ENCODE peak calls at places on chromosomes 16 and 17, in six cellular contexts. H is colonic mucosa; O is Panc1; A is prostate gland; Q is psoas muscle; J is CD8-positive, alpha-beta T cell. F is an unnamed sample.
A peak's percentile ranks its signal among the peaks of the same experiment; 100 is the strongest.

GRCh38 chr16:49473131-49473530 is 99.5 kb downstream of the C16orf78 start:
- DNase-seq in A (no peak), J (peak; percentile 0), O (no peak), H (no peak), Q (no peak), F (no peak)

GRCh38 chr16:10325783-10326543 is 59.9 kb upstream of the ATF7IP2 start:
- DNase-seq in Q (no peak), O (no peak), J (no peak), A (no peak), H (no peak), F (no peak)

GRCh38 chr17:27920569-27920968 is 27.4 kb upstream of the LYRM9 start:
- DNase-seq in J (no peak), Q (no peak), H (no peak), A (no peak), O (no peak), F (no peak)

GRCh38 chr16:85728879-85729278 is 22.0 kb downstream of the C16orf74 start:
- DNase-seq in A (no peak), H (no peak), Q (no peak), J (no peak), O (no peak), F (no peak)

GRCh38 chr16:8623634-8624033 is 2.1 kb downstream of the METTL22 start:
- DNase-seq in A (no peak), J (no peak), H (no peak), O (no peak), Q (no peak), F (no peak)

GRCh38 chr17:15109608-15110007 is 155.5 kb downstream of the PMP22 start:
- DNase-seq in O (no peak), J (no peak), Q (no peak), H (no peak), A (no peak), F (no peak)

GRCh38 chr17:55931448-55931847 is 180.6 kb downstream of the PCTP start:
- DNase-seq in Q (no peak), H (no peak), J (no peak), O (no peak), A (no peak), F (no peak)

GRCh38 chr17:52724578-52724977 is 566.1 kb upstream of the CA10 start:
- DNase-seq in J (no peak), O (no peak), H (no peak), Q (no peak), A (no peak), F (no peak)

GRCh38 chr17:83046759-83047478 is 32.5 kb upstream of the METRNL start:
- DNase-seq in Q (no peak), H (no peak), A (no peak), J (no peak), O (no peak), F (no peak)

GRCh38 chr16:80759419-80760162 is 44.8 kb downstream of the CDYL2 start:
- DNase-seq in H (no peak), A (no peak), O (no peak), Q (no peak), J (no peak), F (no peak)

GRCh38 chr16:14344292-14344691 is 273.2 kb downstream of the MRTFB start:
- DNase-seq in H (no peak), A (no peak), O (no peak), Q (no peak), J (no peak), F (no peak)

GRCh38 chr17:74513987-74514631 is 17.2 kb downstream of the CD300LB start:
- DNase-seq in O (peak; percentile 55), A (no peak), H (no peak), J (no peak), Q (no peak), F (no peak)

GRCh38 chr16:2513405-2514332 is at the start of gene ATP6V0C:
- DNase-seq in A (peak; percentile 92), Q (peak; percentile 93), H (peak; percentile 94), O (no peak), J (peak; percentile 92), F (peak; percentile 93)

GRCh38 chr16:2514333-2515179 is 804 bp downstream of the ATP6V0C start:
- DNase-seq in Q (no peak), O (no peak), A (no peak), H (no peak), J (no peak), F (peak; percentile 46)

GRCh38 chr16:2512920-2513404 is 790 bp upstream of the ATP6V0C start:
- DNase-seq in J (peak; percentile 55), O (no peak), A (no peak), H (no peak), Q (peak; percentile 37), F (peak; percentile 32)

GRCh38 chr16:2511128-2511785 is 2.5 kb upstream of the ATP6V0C start:
- DNase-seq in O (no peak), Q (peak; percentile 70), A (no peak), H (peak; percentile 69), J (no peak), F (peak; percentile 51)

DNA sequence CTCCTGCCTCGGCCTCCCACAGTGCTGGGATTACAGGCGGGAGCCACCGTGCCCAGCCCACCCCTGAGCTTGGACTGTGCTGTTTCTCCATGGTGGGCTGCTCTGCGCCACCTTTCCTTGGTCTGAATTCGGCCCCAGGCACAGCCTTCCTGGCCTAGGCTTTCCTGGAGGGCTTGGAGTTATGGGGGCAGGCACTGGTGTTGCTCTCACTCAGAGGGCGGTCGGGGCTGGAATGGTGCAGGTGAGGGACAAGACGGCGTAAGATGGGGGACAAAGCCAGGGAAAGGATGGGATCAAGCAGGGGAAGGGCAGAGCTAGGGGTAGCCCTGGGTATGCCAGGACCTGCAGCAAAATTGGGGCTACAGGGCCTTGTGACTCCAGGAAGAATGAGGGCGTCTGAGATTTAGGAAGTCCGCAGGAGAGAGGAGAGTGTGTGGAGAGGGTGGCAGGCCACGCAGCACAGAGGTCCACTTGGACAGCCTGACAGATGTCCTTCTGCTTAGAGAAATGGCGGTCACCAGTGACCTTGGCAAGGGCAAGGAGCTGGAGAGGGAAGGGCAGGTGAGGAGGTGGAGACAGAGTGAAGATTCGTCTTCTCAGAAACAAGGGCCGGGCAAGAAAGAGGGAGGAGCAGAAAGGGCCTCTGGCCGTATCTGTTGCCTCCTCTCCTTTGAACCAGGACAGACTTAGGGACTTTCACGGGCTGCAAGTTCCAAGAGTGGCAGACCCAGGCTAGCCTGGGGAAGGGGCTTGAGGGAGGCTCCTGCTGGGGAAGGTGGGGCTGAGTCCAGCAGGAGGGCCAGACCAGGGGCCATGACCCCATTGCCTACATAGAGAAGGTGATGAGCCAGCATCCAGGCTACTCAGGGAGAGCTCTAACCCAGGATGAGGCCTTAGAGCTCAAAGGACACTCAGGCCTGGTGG is 1.5 kb upstream of the ATP6V0C start:
- DNase-seq in J (no peak), O (no peak), Q (no peak), H (no peak), A (no peak), F (no peak)
- H3K27ac ChIP-seq in J (no peak overlapping the region), O (peak overlapping the region; percentile 73), Q (peak overlapping the region; percentile 95), H (no peak overlapping the region), A (no peak overlapping the region), F (no peak overlapping the region)

GRCh38 chr17:32161506-32162365 is 19.4 kb downstream of the RHOT1 start:
- DNase-seq in Q (no peak), J (no peak), A (no peak), H (no peak), O (no peak), F (no peak)
- H3K9me3 ChIP-seq in Q (peaks cover 5% of the 10 kb centered on the region), J (no peaks in the 10 kb centered on the region), A (no peaks in the 10 kb centered on the region), H (no peaks in the 10 kb centered on the region), O (no peaks in the 10 kb centered on the region), F (peaks cover 2% of the 10 kb centered on the region)

DNA sequence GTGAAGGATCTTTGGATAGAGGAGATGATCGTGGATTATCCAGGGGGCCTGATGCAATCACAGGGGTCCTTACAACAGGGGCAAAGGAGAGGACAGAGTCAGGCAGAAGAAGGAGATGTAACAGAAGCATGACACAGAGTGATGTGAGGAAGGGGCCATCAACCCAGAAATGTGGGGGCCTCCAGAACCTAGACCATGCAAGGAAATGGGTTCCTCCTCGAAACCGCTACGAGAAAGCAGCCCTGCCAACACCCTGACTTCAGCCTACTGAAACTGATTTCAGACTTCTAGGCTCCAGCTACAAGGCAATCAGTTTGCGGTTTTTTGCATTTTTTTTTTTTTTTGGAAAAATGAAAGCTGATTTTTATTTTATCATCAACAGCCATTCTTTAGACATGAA is 34.0 kb downstream of the ZFHX3 start:
- DNase-seq in O (no peak), A (no peak), H (no peak), Q (no peak), J (no peak), F (no peak)
- H3K27ac ChIP-seq in O (no peak overlapping the region), A (no peak overlapping the region), H (no peak overlapping the region), Q (peak overlapping the region; percentile 3), J (no peak overlapping the region), F (no peak overlapping the region)

DNA sequence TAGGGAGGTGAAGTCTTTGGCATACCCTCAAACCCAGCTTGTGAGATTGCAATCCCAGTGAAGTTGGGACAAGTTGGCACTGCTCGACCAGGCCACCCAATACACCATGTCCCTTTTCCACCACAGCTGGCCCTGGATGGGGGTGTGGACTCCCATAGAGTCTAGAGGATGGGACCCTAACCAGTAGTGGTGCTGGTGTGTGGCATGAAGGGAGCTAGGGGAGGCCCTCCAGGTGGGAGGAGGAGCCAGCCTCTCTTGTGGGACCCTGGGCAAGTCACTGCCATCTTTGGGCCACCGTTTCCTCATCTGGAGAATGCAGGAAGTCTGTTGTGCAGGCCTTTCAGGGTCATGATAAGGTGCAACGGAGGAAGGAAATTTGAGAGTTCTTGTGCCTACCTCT is 1854.9 kb downstream of the TP53TG3F start:
- DNase-seq in O (no peak), A (no peak), J (no peak), Q (no peak), H (no peak), F (no peak)
- H3K9me3 ChIP-seq in O (no peaks in the 10 kb centered on the region), A (no peaks in the 10 kb centered on the region), J (no peaks in the 10 kb centered on the region), Q (no peaks in the 10 kb centered on the region), H (peaks cover 4% of the 10 kb centered on the region), F (no peaks in the 10 kb centered on the region)

GRCh38 chr17:31231852-31232251 is 65.2 kb downstream of the OMG start:
- DNase-seq in A (no peak), J (no peak), O (no peak), Q (no peak), H (no peak), F (no peak)
- H3K27ac ChIP-seq in A (no peak overlapping the region), J (no peak overlapping the region), O (no peak overlapping the region), Q (no peak overlapping the region), H (no peak overlapping the region), F (no peak overlapping the region)